ENCODE peak calls at places on chromosomes 16 and 17, in ten cellular contexts. R is CD8-positive, alpha-beta T cell; X is GM12865; A is B cell; Z is heart left ventricle; Q is thyroid gland; N is neural progenitor cell; L is stomach; B is tibial artery; W is NB4. I is an unnamed sample.

GRCh38 chr16:68756250-68757051 is 19.4 kb downstream of the CDH1 start:
- DNase-seq in X (peak; percentile 98), Q (peak; percentile 84), Z (no peak), L (peak; percentile 70), B (no peak), N (no peak), R (peak; percentile 22), W (peak; percentile 51), A (peak; percentile 77), I (peak; percentile 82)

GRCh38 chr17:4872786-4873185 is 26.6 kb upstream of the C17orf107 start:
- DNase-seq in A (no peak), W (no peak), R (no peak), X (no peak), N (no peak), Q (no peak), Z (no peak), B (no peak), L (no peak), I (no peak)

GRCh38 chr17:41869426-41869825 is 4.2 kb upstream of the KLHL11 start:
- DNase-seq in Q (peak; percentile 73), W (no peak), A (no peak), B (no peak), N (no peak), L (no peak), R (no peak), X (no peak), Z (no peak), I (no peak)

GRCh38 chr17:34665803-34666763 is 86.7 kb downstream of the TMEM132E start:
- DNase-seq in Z (no peak), N (peak; percentile 37), W (peak; percentile 49), R (no peak), A (no peak), X (no peak), B (peak; percentile 29), Q (no peak), L (no peak), I (no peak)

GRCh38 chr16:57391708-57392107 is 12.9 kb upstream of the CCL17 start:
- DNase-seq in W (no peak), L (no peak), X (no peak), B (no peak), Q (no peak), R (no peak), A (no peak), Z (no peak), N (no peak), I (no peak)

GRCh38 chr17:32276217-32276616 is 10.6 kb downstream of the RHBDL3 start:
- DNase-seq in L (no peak), R (no peak), Z (no peak), A (no peak), B (no peak), Q (no peak), N (no peak), W (peak; percentile 96), X (peak; percentile 24), I (no peak)

GRCh38 chr17:57612202-57613071 is 132.7 kb downstream of the CCDC182 start:
- DNase-seq in L (no peak), R (no peak), W (no peak), Q (peak; percentile 45), A (peak; percentile 38), Z (no peak), X (peak; percentile 16), N (peak; percentile 70), B (no peak), I (no peak)

GRCh38 chr17:67145406-67145805 is 99.6 kb downstream of the HELZ start:
- DNase-seq in Q (no peak), B (no peak), N (no peak), Z (no peak), X (no peak), A (no peak), L (no peak), W (no peak), R (no peak), I (no peak)

GRCh38 chr16:72959301-72959996 is 88.5 kb downstream of the ZFHX3 start:
- DNase-seq in Q (no peak), A (no peak), N (no peak), B (peak; percentile 65), X (no peak), Z (no peak), L (no peak), W (no peak), R (no peak), I (no peak)

GRCh38 chr16:72960101-72960500 is 87.8 kb downstream of the ZFHX3 start:
- DNase-seq in N (no peak), L (no peak), Q (no peak), W (no peak), Z (no peak), B (peak; percentile 65), A (no peak), X (no peak), R (no peak), I (no peak)

GRCh38 chr16:72962347-72962746 is 85.6 kb downstream of the ZFHX3 start:
- DNase-seq in W (no peak), N (no peak), L (no peak), Z (no peak), A (no peak), X (no peak), B (peak; percentile 64), R (no peak), Q (no peak), I (no peak)

GRCh38 chr16:72961863-72962262 is 86.1 kb downstream of the ZFHX3 start:
- DNase-seq in W (no peak), A (no peak), N (no peak), B (peak; percentile 62), L (no peak), R (no peak), Q (no peak), Z (no peak), X (no peak), I (no peak)

DNA sequence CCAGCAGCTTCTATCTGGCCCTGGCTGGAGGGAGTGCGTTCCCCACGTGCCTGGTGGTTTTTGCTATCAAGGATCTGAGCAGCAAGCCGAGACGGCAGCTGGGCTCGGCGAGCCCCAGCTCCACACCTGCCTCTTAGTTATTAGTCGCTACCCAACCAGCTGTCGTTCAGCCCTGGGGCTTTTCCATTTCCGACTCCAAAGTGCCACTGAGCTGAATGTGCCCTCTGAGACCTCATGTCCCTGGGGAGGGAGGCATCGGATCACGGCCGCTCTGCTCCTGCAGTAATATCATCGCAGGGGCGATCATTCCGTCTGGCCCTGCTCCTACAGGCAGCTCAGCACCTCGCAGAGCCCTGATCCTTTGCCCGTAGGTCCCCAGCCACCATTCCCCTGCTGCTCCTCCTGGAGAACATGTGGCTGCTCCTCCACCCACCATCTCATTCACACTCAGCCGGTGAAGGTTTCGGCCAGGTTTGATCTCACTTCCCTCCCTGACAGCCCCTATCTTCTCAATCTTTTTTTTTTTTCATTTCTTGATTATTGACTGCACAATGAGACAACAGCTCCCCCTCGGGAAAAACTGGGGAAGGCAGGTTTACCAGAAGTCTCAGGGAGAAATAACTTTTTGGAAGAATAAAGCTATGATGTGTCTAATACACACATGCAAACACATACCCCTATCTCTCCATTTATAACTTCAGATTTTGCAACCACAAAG is 86.7 kb downstream of the ZFHX3 start:
- DNase-seq in X (no peak), B (peak; percentile 66), Z (no peak), L (no peak), Q (peak; percentile 73), N (no peak), A (no peak), R (no peak), W (peak; percentile 47), I (no peak)
- TF ChIP-seq CTCF in X (no peak), B (peak; percentile 48), Z (no peak), L (no peak), Q (peak; percentile 22), N (peak; percentile 34), A (no peak), R (no peak), W (peak; percentile 47), I (peak; percentile 18)

GRCh38 chr16:64654137-64654652 is 467.7 kb downstream of the CDH11 start:
- DNase-seq in Q (no peak), Z (no peak), L (no peak), A (no peak), X (no peak), B (no peak), N (no peak), R (no peak), W (no peak), I (no peak)
- TF ChIP-seq CTCF in Q (no peak), Z (no peak), L (no peak), A (no peak), X (no peak), B (no peak), N (no peak), R (no peak), W (no peak), I (no peak)

GRCh38 chr16:763903-764750 is 3.6 kb downstream of the MSLN start:
- DNase-seq in R (no peak), W (no peak), Q (no peak), B (no peak), L (no peak), A (no peak), Z (no peak), N (no peak), X (no peak), I (no peak)

GRCh38 chr16:763386-763785 is 2.9 kb downstream of the MSLN start:
- DNase-seq in R (no peak), L (no peak), N (no peak), B (no peak), W (no peak), Q (no peak), Z (no peak), X (no peak), A (no peak), I (no peak)

GRCh38 chr16:765971-766819 is 5.7 kb downstream of the MSLN start:
- DNase-seq in B (no peak), L (no peak), N (no peak), A (no peak), R (no peak), Q (no peak), X (no peak), Z (no peak), W (no peak), I (no peak)

GRCh38 chr16:765488-765865 is 4.9 kb downstream of the MSLN start:
- DNase-seq in X (no peak), L (no peak), B (no peak), W (no peak), Q (no peak), Z (no peak), A (no peak), R (no peak), N (no peak), I (no peak)

GRCh38 chr16:764848-765487 is 4.4 kb downstream of the MSLN start:
- DNase-seq in B (no peak), N (no peak), X (no peak), Q (no peak), R (no peak), A (no peak), L (no peak), Z (no peak), W (no peak), I (no peak)
- TF ChIP-seq CTCF in B (no peak), N (no peak), X (no peak), Q (no peak), R (no peak), A (no peak), L (no peak), Z (no peak), W (no peak), I (no peak)

GRCh38 chr17:2456475-2456874 is 55.2 kb downstream of the METTL16 start:
- DNase-seq in A (no peak), B (no peak), Q (no peak), W (no peak), Z (no peak), L (no peak), X (no peak), R (no peak), N (no peak), I (no peak)

GRCh38 chr17:2459917-2460271 is 51.8 kb downstream of the METTL16 start:
- DNase-seq in Q (no peak), X (peak; percentile 20), B (no peak), W (no peak), A (no peak), N (no peak), L (no peak), Z (no peak), R (no peak), I (no peak)

GRCh38 chr17:2453865-2454264 is 53.0 kb upstream of the MNT start:
- DNase-seq in Q (no peak), Z (no peak), A (no peak), L (no peak), W (no peak), B (no peak), X (peak; percentile 44), N (no peak), R (no peak), I (peak; percentile 50)

GRCh38 chr17:2455956-2456355 is 55.1 kb upstream of the MNT start:
- DNase-seq in W (no peak), A (no peak), N (no peak), Z (no peak), R (no peak), X (no peak), Q (no peak), B (no peak), L (no peak), I (no peak)

DNA sequence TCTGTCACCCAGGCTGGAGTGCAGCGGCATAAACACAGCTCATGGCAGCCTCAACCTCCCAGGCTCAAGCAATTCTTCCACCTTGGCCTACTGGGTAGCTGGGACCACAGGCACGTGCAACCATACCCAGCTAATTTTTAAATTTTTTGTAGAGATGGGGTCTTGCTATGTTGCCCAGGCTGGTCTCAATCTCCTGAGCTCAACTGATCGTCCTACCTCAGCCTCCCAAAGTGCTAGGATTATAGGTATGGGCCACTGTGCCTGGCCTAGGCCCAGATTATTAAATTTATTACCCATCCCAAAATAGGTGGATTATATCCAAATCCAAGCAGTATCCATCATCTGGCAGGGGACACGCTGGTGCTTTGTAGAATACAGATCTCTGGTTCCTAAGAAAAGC is 53.8 kb downstream of the METTL16 start:
- DNase-seq in R (no peak), X (no peak), Q (no peak), N (no peak), W (no peak), Z (no peak), L (no peak), B (no peak), A (no peak), I (no peak)
- TF ChIP-seq CTCF in R (no peak), X (no peak), Q (no peak), N (no peak), W (no peak), Z (no peak), L (no peak), B (no peak), A (no peak), I (no peak)